ENCODE peak calls at places on chromosomes 6 and 20, in six cellular contexts. B, J, Q, G, Y and O are unnamed samples.

GRCh38 chr6:18389479-18389878 is 2.3 kb downstream of the RNF144B start:
- DNase-seq in B (no peak), J (no peak), Q (no peak), G (no peak), Y (no peak), O (no peak)

GRCh38 chr6:73236147-73236750 is 11.0 kb upstream of the KHDC1L start:
- DNase-seq in B (no peak), J (no peak), Q (no peak), G (no peak), Y (no peak), O (no peak)

GRCh38 chr6:169288591-169288990 is 34.9 kb upstream of the THBS2 start:
- DNase-seq in B (no peak), J (no peak), Q (no peak), G (no peak), Y (no peak), O (no peak)

GRCh38 chr6:12614468-12614867 is 102.1 kb upstream of the PHACTR1 start:
- DNase-seq in B (no peak), J (no peak), Q (no peak), G (no peak), Y (no peak), O (no peak)

GRCh38 chr20:57421258-57422220 is 30.3 kb downstream of the RBM38 start:
- DNase-seq in B (no peak), J (no peak), Q (no peak), G (no peak), Y (no peak), O (no peak)

GRCh38 chr20:20695250-20695816 is 17.1 kb downstream of the RALGAPA2 start:
- DNase-seq in B (no peak), J (peak; percentile 82), Q (no peak), G (no peak), Y (no peak), O (no peak)

GRCh38 chr20:59992531-59992930 is 34.3 kb downstream of the CDH26 start:
- DNase-seq in B (no peak), J (no peak), Q (no peak), G (no peak), Y (no peak), O (peak; percentile 51)

GRCh38 chr6:48994811-48995210 is 468.2 kb downstream of the MMUT start:
- DNase-seq in B (no peak), J (no peak), Q (no peak), G (peak; percentile 27), Y (no peak), O (no peak)

GRCh38 chr6:43757966-43758616 is 11.9 kb upstream of the VEGFA start:
- DNase-seq in B (no peak), J (no peak), Q (no peak), G (no peak), Y (no peak), O (no peak)

GRCh38 chr6:87636313-87636712 is 46.4 kb downstream of the ORC3 start:
- DNase-seq in B (no peak), J (no peak), Q (no peak), G (no peak), Y (no peak), O (no peak)

GRCh38 chr6:90428514-90428913 is 131.9 kb upstream of the BACH2 start:
- DNase-seq in B (no peak), J (no peak), Q (no peak), G (no peak), Y (no peak), O (peak; percentile 44)

GRCh38 chr6:14876778-14877613 is 368.9 kb upstream of the JARID2 start:
- DNase-seq in B (peak; percentile 95), J (no peak), Q (no peak), G (no peak), Y (no peak), O (no peak)

GRCh38 chr6:76026101-76026500 is 46.4 kb downstream of the IMPG1 start:
- DNase-seq in B (no peak), J (no peak), Q (peak; percentile 57), G (no peak), Y (no peak), O (no peak)

GRCh38 chr20:53873249-53873642 is 197.1 kb downstream of the BCAS1 start:
- DNase-seq in B (no peak), J (no peak), Q (no peak), G (no peak), Y (no peak), O (no peak)

GRCh38 chr6:71533939-71534379 is 245.3 kb downstream of the OGFRL1 start:
- DNase-seq in B (no peak), J (peak; percentile 2), Q (no peak), G (peak; percentile 3), Y (peak; percentile 34), O (peak; percentile 40)

GRCh38 chr20:63163596-63164560 is 52.1 kb downstream of the YTHDF1 start:
- DNase-seq in B (no peak), J (no peak), Q (no peak), G (no peak), Y (no peak), O (no peak)

GRCh38 chr6:150766201-150766997 is 99.1 kb upstream of the MTHFD1L start:
- DNase-seq in B (no peak), J (no peak), Q (no peak), G (no peak), Y (no peak), O (no peak)

GRCh38 chr6:40520108-40520507 is 67.1 kb downstream of the LRFN2 start:
- DNase-seq in B (no peak), J (no peak), Q (no peak), G (no peak), Y (no peak), O (no peak)

GRCh38 chr6:127517698-127518097 is 1.4 kb downstream of the MTCL3 start:
- DNase-seq in B (no peak), J (no peak), Q (no peak), G (no peak), Y (no peak), O (no peak)

GRCh38 chr20:3218307-3218988 is 9.2 kb downstream of the ITPA start:
- DNase-seq in B (no peak), J (peak; percentile 75), Q (peak; percentile 98), G (no peak), Y (peak; percentile 95), O (peak; percentile 69)

GRCh38 chr20:11136691-11137090 is 462.9 kb upstream of the JAG1 start:
- DNase-seq in B (no peak), J (no peak), Q (no peak), G (no peak), Y (no peak), O (no peak)

GRCh38 chr6:50249493-50249892 is 199.8 kb upstream of the DEFB112 start:
- DNase-seq in B (no peak), J (peak; percentile 4), Q (no peak), G (no peak), Y (no peak), O (no peak)

GRCh38 chr6:100763617-100764016 is 117.5 kb downstream of the ASCC3 start:
- DNase-seq in B (no peak), J (no peak), Q (no peak), G (no peak), Y (no peak), O (no peak)

GRCh38 chr6:84512396-84512795 is 252.0 kb downstream of the TBX18 start:
- DNase-seq in B (no peak), J (no peak), Q (no peak), G (no peak), Y (no peak), O (no peak)

GRCh38 chr6:84511929-84512328 is 252.5 kb downstream of the TBX18 start:
- DNase-seq in B (no peak), J (no peak), Q (no peak), G (no peak), Y (no peak), O (no peak)

GRCh38 chr6:84516151-84516550 is 248.2 kb downstream of the TBX18 start:
- DNase-seq in B (no peak), J (no peak), Q (no peak), G (no peak), Y (no peak), O (no peak)

GRCh38 chr6:84514089-84514971 is 250.1 kb downstream of the TBX18 start:
- DNase-seq in B (no peak), J (no peak), Q (no peak), G (no peak), Y (no peak), O (no peak)

GRCh38 chr6:84515082-84515481 is 249.3 kb downstream of the TBX18 start:
- DNase-seq in B (no peak), J (no peak), Q (no peak), G (no peak), Y (no peak), O (no peak)
- TF ChIP-seq JUND in B (no peak), J (no peak), Q (no peak), G (no peak), Y (no peak), O (no peak)

GRCh38 chr6:147941143-147941542 is 401.5 kb upstream of the SASH1 start:
- DNase-seq in B (no peak), J (no peak), Q (no peak), G (no peak), Y (no peak), O (no peak)
- TF ChIP-seq JUND in B (no peak), J (no peak), Q (no peak), G (no peak), Y (no peak), O (no peak)

GRCh38 chr20:50569864-50570836 is 60.0 kb downstream of the PTPN1 start:
- DNase-seq in B (peak; percentile 68), J (peak; percentile 33), Q (no peak), G (peak; percentile 15), Y (no peak), O (no peak)
- TF ChIP-seq JUND in B (no peak), J (no peak), Q (no peak), G (no peak), Y (no peak), O (no peak)

GRCh38 chr6:139979021-139979721 is 604.7 kb upstream of the CITED2 start:
- DNase-seq in B (no peak), J (no peak), Q (no peak), G (no peak), Y (no peak), O (peak; percentile 62)
- TF ChIP-seq JUND in B (no peak), J (no peak), Q (no peak), G (no peak), Y (no peak), O (no peak)

DNA sequence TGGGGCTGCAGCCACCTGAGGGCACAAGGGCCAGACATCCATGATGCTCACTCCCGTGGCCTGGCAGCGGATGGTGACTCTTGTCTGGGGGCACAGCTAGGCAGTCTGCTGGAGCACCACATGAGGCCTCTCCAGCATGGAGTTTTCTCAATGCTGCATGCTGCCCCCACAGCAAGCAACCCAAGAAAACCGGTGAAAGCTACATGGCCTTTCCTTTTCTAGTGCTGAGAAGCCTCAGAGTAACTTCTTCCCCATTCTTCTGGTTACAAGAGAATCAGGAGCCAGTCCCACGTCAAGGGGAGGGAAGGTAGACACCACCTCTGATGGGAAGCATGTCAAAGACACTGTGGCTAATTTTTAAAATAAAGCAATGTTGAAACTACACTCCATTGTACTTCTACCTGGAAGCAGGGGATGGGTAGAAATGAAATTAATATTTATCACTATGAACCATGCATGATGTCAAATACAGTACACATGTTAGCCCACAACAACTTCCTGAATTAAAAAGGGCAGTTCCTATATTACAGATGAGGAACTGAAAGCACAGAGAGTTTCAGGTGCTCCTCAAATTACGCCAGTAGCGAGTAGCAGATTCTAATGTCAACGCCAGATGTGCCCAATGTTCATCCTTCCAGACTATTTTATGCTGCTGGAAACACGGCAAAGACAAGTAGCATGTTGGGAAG is 101.5 kb downstream of the LAMP5 start:
- DNase-seq in B (peak; percentile 57), J (no peak), Q (no peak), G (no peak), Y (no peak), O (no peak)
- TF ChIP-seq JUND in B (no peak), J (no peak), Q (no peak), G (no peak), Y (no peak), O (no peak)